ENCODE peak calls at places on chromosomes 7 and 10, in ten cellular contexts. W, L, D, G, Q, Y, S, H, B and R are unnamed samples.

GRCh38 chr7:27921081-27921836 is 181.3 kb downstream of the TAX1BP1 start:
- DNase-seq in W (peak), L (peak), D (peak), G (no peak), Q (peak), Y (no peak), S (no peak), H (peak), B (peak), R (peak)

GRCh38 chr7:13639416-13639815 is 350.1 kb downstream of the ETV1 start:
- DNase-seq in W (no peak), L (no peak), D (no peak), G (no peak), Q (no peak), Y (no peak), S (no peak), H (no peak), B (no peak), R (no peak)

GRCh38 chr10:61834519-61834918 is 67.0 kb upstream of the ARID5B start:
- DNase-seq in W (no peak), L (no peak), D (no peak), G (no peak), Q (no peak), Y (no peak), S (no peak), H (no peak), B (no peak), R (no peak)

GRCh38 chr10:88194961-88195367 is 331.5 kb downstream of the PTEN start:
- DNase-seq in W (no peak), L (no peak), D (no peak), G (no peak), Q (no peak), Y (no peak), S (no peak), H (no peak), B (peak), R (peak)

GRCh38 chr10:101829561-101830315 is 11.5 kb upstream of the OGA start:
- DNase-seq in W (no peak), L (no peak), D (no peak), G (peak), Q (no peak), Y (peak), S (peak), H (no peak), B (peak), R (peak)

GRCh38 chr7:108280136-108280535 is 150.0 kb upstream of the LAMB4 start:
- DNase-seq in W (no peak), L (peak), D (no peak), G (no peak), Q (no peak), Y (no peak), S (no peak), H (no peak), B (peak), R (no peak)

GRCh38 chr7:94064541-94065191 is 60.5 kb upstream of the BET1 start:
- DNase-seq in W (peak), L (peak), D (peak), G (no peak), Q (no peak), Y (no peak), S (no peak), H (no peak), B (peak), R (no peak)

GRCh38 chr10:3139135-3139910 is 33.3 kb downstream of the PITRM1 start:
- DNase-seq in W (no peak), L (no peak), D (no peak), G (peak), Q (no peak), Y (no peak), S (no peak), H (no peak), B (no peak), R (no peak)

GRCh38 chr7:29352041-29352440 is 157.5 kb downstream of the CHN2 start:
- DNase-seq in W (no peak), L (no peak), D (no peak), G (no peak), Q (no peak), Y (no peak), S (no peak), H (no peak), B (no peak), R (no peak)

DNA sequence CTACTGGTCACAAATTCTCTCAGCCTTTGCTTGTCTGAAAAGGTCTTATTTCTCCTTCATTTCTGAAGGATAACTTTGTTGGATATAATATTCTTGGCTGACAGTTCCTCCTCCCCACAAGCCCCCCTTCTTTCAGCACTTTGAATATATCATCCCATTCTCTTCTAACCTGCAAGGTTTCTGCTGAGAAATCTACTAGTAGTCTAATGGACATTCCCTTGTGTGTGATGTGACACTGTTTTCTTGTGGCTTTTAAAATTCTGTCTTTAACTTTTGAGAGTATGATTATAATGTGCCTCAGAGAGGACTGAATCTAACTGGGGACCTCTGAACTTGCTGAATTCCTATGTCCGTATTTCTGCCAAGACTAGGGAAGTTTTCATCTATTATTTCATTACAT is 104.3 kb downstream of the RSU1 start:
- DNase-seq in W (no peak), L (no peak), D (no peak), G (no peak), Q (no peak), Y (no peak), S (no peak), H (no peak), B (no peak), R (no peak)
- H3K4me3 ChIP-seq in W (no peak), L (no peak), D (no peak), G (no peak), Q (no peak), Y (no peak), S (no peak), H (no peak), B (no peak), R (no peak)

GRCh38 chr7:39948932-39949928 is 826 bp upstream of the CDK13 start:
- DNase-seq in W (peak), L (peak), D (peak), G (peak), Q (peak), Y (peak), S (peak), H (peak), B (peak), R (peak)
- TF ChIP-seq CTCF in W (no peak), L (no peak), D (no peak), G (no peak), Q (no peak), Y (no peak), S (no peak), H (no peak), B (no peak), R (no peak)

DNA sequence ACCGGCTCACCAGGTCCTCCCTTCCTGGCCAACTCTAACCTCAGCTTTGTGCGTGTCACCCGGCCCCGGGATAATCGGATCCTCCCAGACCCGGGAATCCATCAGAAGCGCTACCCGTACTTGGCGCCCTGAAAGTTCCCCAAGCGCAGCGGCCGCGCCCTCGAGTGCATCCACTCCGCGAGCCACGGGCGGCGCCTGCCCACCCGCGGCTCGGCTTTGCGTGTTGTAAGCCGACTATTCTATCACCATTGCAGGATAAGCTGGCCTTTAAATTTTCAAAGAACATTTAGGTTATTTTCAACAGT is 35.7 kb upstream of the EBLN1 start:
- DNase-seq in W (no peak), L (peak), D (no peak), G (peak), Q (no peak), Y (no peak), S (peak), H (no peak), B (peak), R (no peak)
- H3K4me3 ChIP-seq in W (no peak), L (peak), D (peak), G (peak), Q (no peak), Y (no peak), S (peak), H (no peak), B (peak), R (peak)

DNA sequence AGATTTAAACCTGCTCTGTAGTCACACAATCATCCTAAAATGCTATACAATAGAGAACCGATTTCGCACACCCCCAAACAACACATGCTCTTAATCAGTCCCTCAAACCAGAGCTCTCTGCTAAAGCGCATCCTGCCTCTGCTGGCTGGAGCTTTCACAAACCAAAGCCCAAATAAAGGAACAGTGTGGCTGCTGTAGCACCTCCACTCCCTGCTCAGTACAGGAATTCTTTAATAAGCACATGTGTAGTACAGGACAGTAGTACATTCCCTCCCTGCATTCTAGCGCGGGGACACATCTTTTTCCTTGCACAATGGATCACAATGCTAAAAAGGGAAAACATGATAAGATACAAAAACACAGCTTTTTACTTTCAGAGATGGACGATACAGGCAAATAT is 684.6 kb downstream of the MAGI2 start:
- DNase-seq in W (no peak), L (no peak), D (no peak), G (no peak), Q (no peak), Y (no peak), S (no peak), H (no peak), B (no peak), R (no peak)
- TF ChIP-seq CTCF in W (no peak), L (no peak), D (peak), G (no peak), Q (peak), Y (no peak), S (no peak), H (peak), B (no peak), R (no peak)

GRCh38 chr7:101899616-101900015 is 82.2 kb downstream of the CUX1 start:
- DNase-seq in W (no peak), L (no peak), D (no peak), G (no peak), Q (no peak), Y (no peak), S (no peak), H (no peak), B (no peak), R (no peak)
- H3K4me3 ChIP-seq in W (peak), L (no peak), D (no peak), G (peak), Q (peak), Y (peak), S (no peak), H (peak), B (no peak), R (no peak)

GRCh38 chr7:79180533-79180932 is 272.9 kb downstream of the MAGI2 start:
- DNase-seq in W (no peak), L (no peak), D (no peak), G (no peak), Q (no peak), Y (no peak), S (no peak), H (peak), B (no peak), R (peak)
- TF ChIP-seq CTCF in W (no peak), L (no peak), D (no peak), G (no peak), Q (no peak), Y (no peak), S (no peak), H (no peak), B (no peak), R (no peak)